ENCODE peak calls at places on chromosomes 2 and 18, in six cellular contexts. M is K562, I is HepG2, H is GM12878, D is HCT116, T is SK-N-SH. N is an unnamed sample.

GRCh38 chr2:202172439-202173191 is 65.8 kb downstream of the SUMO1 start:
- DNase-seq in M (no peak), I (no peak), H (peak; percentile 39), D (no peak), T (no peak), N (no peak)

GRCh38 chr2:191622374-191623320 is 55.3 kb upstream of the NABP1 start:
- DNase-seq in M (no peak), I (no peak), H (no peak), D (no peak), T (no peak), N (peak; percentile 63)

GRCh38 chr18:3499498-3499897 is 49.5 kb downstream of the TGIF1 start:
- DNase-seq in M (no peak), I (no peak), H (no peak), D (no peak), T (peak; percentile 55), N (no peak)

GRCh38 chr18:79605481-79605880 is 74.1 kb upstream of the CTDP1 start:
- DNase-seq in M (no peak), I (no peak), H (no peak), D (no peak), T (no peak), N (no peak)

GRCh38 chr2:65991864-65992554 is 442.9 kb upstream of the MEIS1 start:
- DNase-seq in M (no peak), I (no peak), H (no peak), D (no peak), T (peak; percentile 29), N (no peak)

GRCh38 chr2:96163768-96164429 is 18.7 kb upstream of the DUSP2 start:
- DNase-seq in M (no peak), I (no peak), H (peak; percentile 87), D (no peak), T (no peak), N (no peak)

GRCh38 chr2:134244587-134244986 is 9.3 kb upstream of the MGAT5 start:
- DNase-seq in M (no peak), I (no peak), H (no peak), D (no peak), T (no peak), N (no peak)

GRCh38 chr2:31581124-31581795 is 522 bp upstream of the SRD5A2 start:
- DNase-seq in M (no peak), I (no peak), H (no peak), D (no peak), T (no peak), N (no peak)

GRCh38 chr2:37526323-37526722 is 145.1 kb downstream of the CDC42EP3 start:
- DNase-seq in M (peak; percentile 38), I (no peak), H (no peak), D (no peak), T (no peak), N (no peak)

GRCh38 chr18:64807560-64807959 is 658.7 kb upstream of the LINC00305 start:
- DNase-seq in M (no peak), I (no peak), H (no peak), D (no peak), T (no peak), N (no peak)

GRCh38 chr2:30691091-30691947 is 115.9 kb downstream of the CAPN13 start:
- DNase-seq in M (no peak), I (no peak), H (no peak), D (no peak), T (no peak), N (no peak)

GRCh38 chr18:3500016-3500415 is 50.0 kb downstream of the TGIF1 start:
- DNase-seq in M (no peak), I (peak; percentile 8), H (no peak), D (no peak), T (no peak), N (no peak)

GRCh38 chr2:14016289-14016955 is 616.1 kb upstream of the LRATD1 start:
- DNase-seq in M (no peak), I (no peak), H (no peak), D (no peak), T (peak; percentile 5), N (peak; percentile 13)

GRCh38 chr2:14011186-14011585 is 621.3 kb upstream of the LRATD1 start:
- DNase-seq in M (no peak), I (no peak), H (no peak), D (no peak), T (no peak), N (no peak)

GRCh38 chr2:14018620-14019019 is 613.9 kb upstream of the LRATD1 start:
- DNase-seq in M (no peak), I (no peak), H (no peak), D (no peak), T (no peak), N (no peak)

DNA sequence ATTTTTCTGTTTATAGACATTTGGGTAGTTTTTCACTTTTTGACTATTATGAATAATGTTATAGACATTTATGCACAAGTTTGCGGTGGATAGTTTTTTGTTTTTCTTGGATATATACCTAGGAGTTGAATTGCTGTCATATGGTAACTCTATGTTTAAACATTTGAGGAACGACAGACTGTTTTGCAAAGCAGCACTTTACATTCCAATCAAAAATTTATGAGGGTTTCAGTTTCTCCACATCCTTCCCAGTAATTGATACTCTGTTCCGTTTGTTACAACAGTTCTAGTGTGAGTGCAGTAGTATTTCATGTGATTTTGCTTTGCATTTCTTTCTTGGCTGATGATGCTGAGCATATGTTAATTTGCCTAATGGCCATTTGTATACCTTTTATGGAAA is 617.4 kb upstream of the LRATD1 start:
- DNase-seq in M (no peak), I (no peak), H (no peak), D (no peak), T (no peak), N (no peak)
- TF ChIP-seq JUND in M (no peak), I (no peak), H (no peak), D (no peak), T (no peak), N (no peak)

GRCh38 chr2:238286987-238287386 is 1.4 kb downstream of the PER2 start:
- DNase-seq in M (no peak), I (no peak), H (no peak), D (no peak), T (no peak), N (no peak)
- TF ChIP-seq JUND in M (no peak), I (no peak), H (no peak), D (no peak), T (no peak), N (no peak)

DNA sequence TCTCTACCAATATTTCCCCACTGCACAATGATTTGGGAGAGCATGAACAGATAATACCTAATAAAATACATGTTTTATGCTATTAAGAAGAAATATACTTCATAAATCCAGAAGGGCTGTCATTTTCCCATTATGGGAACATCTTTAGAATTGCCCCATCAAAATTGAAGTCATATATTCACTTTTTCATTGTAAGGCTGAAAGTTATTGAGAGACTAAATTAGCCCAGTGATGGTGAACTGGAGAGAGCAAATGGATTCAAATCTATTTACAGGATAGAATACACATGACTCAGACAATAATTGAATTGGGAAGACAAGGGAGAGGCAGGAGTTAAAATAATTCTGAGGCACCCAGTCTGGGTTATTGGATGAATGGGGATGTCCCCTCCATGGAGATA is 79.7 kb upstream of the TTC39C start:
- DNase-seq in M (no peak), I (no peak), H (no peak), D (no peak), T (no peak), N (no peak)
- TF ChIP-seq JUND in M (no peak), I (no peak), H (no peak), D (no peak), T (no peak), N (no peak)

GRCh38 chr2:74778381-74779371 is 55.3 kb upstream of the HK2 start:
- DNase-seq in M (no peak), I (peak; percentile 74), H (no peak), D (no peak), T (peak; percentile 84), N (no peak)
- TF ChIP-seq JUND in M (no peak), I (no peak), H (no peak), D (no peak), T (no peak), N (no peak)

DNA sequence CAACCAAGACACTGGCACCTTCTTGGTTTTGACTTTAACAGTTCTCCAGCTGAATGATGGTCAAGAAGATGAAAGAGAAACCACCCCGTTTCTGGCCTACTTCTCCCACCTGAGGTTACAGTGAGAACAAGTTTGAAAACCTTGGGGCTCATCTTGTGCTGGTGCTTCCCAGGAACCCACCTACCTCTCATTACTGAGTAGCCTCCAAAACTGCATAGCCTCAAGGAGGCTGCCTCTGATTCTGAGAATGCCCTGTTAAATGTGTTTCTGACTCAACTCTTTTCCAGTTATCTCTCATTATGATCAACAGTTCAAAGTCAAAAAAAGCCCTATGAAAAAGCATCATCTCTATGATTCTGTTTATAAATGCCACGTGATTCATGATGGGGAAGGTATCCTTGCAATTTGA is 121.9 kb downstream of the CACNB4 start:
- DNase-seq in M (no peak), I (no peak), H (peak; percentile 40), D (no peak), T (no peak), N (no peak)
- TF ChIP-seq JUND in M (no peak), I (no peak), H (no peak), D (no peak), T (no peak), N (no peak)